ENCODE peak calls at places on chromosomes 5 and 9, in six cellular contexts. Z is colonic mucosa, E is right cardiac atrium, I is PC-3, X is sigmoid colon, W is tibial artery. K is an unnamed sample.

GRCh38 chr5:100840364-100840763 is 62.7 kb downstream of the ST8SIA4 start:
- DNase-seq in W (no peak), X (no peak), I (peak; percentile 87), E (no peak), Z (no peak), K (no peak)

GRCh38 chr9:131965841-131966240 is 113.8 kb downstream of the MED27 start:
- DNase-seq in E (no peak), Z (no peak), X (no peak), I (no peak), W (no peak), K (no peak)

GRCh38 chr9:120655005-120655622 is 59.2 kb downstream of the MEGF9 start:
- DNase-seq in W (no peak), Z (no peak), I (peak; percentile 64), X (no peak), E (no peak), K (no peak)

GRCh38 chr9:133711428-133712220 is 26.5 kb downstream of the SARDH start:
- DNase-seq in Z (no peak), I (no peak), W (no peak), X (peak; percentile 54), E (peak; percentile 70), K (peak; percentile 16)

GRCh38 chr9:29214162-29214520 is 1640.9 kb upstream of the C9orf72 start:
- DNase-seq in I (peak; percentile 68), W (no peak), Z (no peak), X (no peak), E (no peak), K (peak; percentile 64)

GRCh38 chr9:35333551-35333950 is 156.4 kb upstream of the RUSC2 start:
- DNase-seq in X (no peak), W (no peak), I (peak; percentile 67), Z (no peak), E (no peak), K (no peak)

GRCh38 chr5:120372899-120373298 is 91.2 kb upstream of the PRR16 start:
- DNase-seq in X (peak; percentile 56), E (no peak), Z (no peak), W (no peak), I (no peak), K (no peak)

GRCh38 chr5:176798094-176798876 is 12.1 kb upstream of the UNC5A start:
- DNase-seq in W (no peak), E (no peak), Z (no peak), X (no peak), I (no peak), K (peak; percentile 45)

GRCh38 chr5:672329-673139 is 20.6 kb downstream of the TPPP start:
- DNase-seq in I (peak; percentile 90), E (peak; percentile 92), Z (peak; percentile 69), X (peak; percentile 81), W (peak; percentile 61), K (peak; percentile 80)

GRCh38 chr5:58490397-58491072 is 700 bp upstream of the GAPT start:
- DNase-seq in X (no peak), E (no peak), Z (no peak), I (no peak), W (no peak), K (no peak)

DNA sequence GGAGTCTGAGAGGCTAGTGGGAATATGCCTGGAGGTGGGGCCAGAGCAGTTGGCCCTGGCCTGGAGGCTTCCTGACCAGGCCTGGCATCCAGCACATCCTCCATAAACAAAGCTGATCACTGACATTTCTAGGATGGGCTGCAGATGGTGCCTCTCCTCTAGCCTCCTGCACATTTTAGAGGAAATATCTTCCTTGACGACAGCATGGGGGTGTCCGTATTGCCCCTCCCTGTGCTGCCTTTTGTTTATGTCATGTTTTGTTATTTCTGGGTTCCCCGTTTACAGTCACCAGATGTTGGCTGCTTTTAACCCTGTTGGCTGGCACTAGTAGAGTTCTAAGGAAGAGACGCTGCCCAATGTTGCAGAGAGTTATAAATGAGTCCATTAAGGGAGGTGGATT is 148.5 kb downstream of the PHF2 start:
- DNase-seq in I (no peak), W (no peak), Z (no peak), X (no peak), E (no peak), K (no peak)
- H3K27me3 ChIP-seq in I (peaks cover 36% of the 10 kb centered on the region), W (no peaks in the 10 kb centered on the region), Z (no peaks in the 10 kb centered on the region), X (peaks cover 6% of the 10 kb centered on the region), E (no peaks in the 10 kb centered on the region), K (peaks cover 8% of the 10 kb centered on the region)

GRCh38 chr9:92762781-92763708 is 1.6 kb downstream of the BICD2 start:
- DNase-seq in W (no peak), E (no peak), Z (no peak), I (no peak), X (no peak), K (no peak)

GRCh38 chr9:92763721-92764380 is 782 bp downstream of the BICD2 start:
- DNase-seq in W (peak; percentile 36), E (peak; percentile 54), Z (no peak), I (no peak), X (peak; percentile 75), K (peak; percentile 67)

GRCh38 chr9:92767078-92768054 is 2.7 kb upstream of the BICD2 start:
- DNase-seq in Z (peak; percentile 55), X (no peak), I (no peak), W (no peak), E (no peak), K (no peak)

GRCh38 chr9:92764381-92764987 is at the start of gene BICD2:
- DNase-seq in Z (no peak), E (no peak), I (no peak), X (no peak), W (no peak), K (no peak)

GRCh38 chr9:92764988-92765936 is 629 bp upstream of the BICD2 start:
- DNase-seq in E (peak; percentile 99), X (peak; percentile 99), Z (peak; percentile 97), I (peak; percentile 94), W (peak; percentile 98), K (peak; percentile 99)
- H3K4me1 ChIP-seq in E (peaks cover 26% of the 10 kb centered on the region), X (peaks cover 46% of the 10 kb centered on the region), Z (peaks cover 15% of the 10 kb centered on the region), I (peaks cover 12% of the 10 kb centered on the region), W (peaks cover 42% of the 10 kb centered on the region), K (peaks cover 4% of the 10 kb centered on the region)

DNA sequence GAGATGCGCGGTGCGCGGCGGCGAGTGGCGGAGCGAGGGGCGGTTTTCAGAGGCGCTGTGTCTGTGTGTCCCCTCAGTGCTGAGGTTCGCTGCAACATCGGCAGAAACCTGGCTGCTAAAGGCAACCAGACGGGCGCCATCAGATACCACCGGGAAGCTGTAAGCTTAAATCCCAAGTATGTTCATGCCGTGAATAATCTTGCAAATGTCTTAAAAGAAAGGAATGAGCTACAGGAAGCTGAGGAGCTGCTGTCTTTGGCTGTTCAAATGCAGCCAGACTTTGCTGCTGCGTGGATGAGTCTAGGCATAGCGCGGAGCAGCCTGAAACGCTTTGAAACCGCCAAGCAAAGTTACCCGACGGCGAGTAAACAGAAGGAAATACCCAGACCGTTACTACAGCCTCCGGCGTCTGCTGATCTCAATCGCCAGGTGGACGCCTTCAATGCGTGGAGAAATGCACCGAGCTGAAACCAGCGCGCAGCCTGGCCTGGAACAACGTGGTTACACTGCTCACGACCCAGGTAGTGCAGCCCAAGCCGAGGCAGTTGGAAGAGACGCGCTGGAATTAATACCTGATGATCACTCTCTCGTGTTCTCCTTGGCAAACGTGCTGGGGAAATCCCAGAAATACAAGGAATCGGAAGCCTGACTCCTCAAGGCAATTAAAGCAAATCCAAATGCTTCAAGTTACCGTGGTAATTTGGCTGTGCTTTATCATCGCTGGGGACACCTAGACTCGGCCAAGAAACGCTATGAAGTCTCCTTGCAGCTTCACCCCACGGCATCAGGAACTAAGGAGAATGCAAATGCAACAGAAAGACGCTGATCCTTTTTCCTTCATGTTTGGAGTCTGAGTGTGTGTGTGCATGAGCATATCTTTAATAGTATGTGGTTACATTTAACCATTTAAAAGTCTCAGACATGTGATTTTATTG is 15.9 kb downstream of the OR2V1 start:
- DNase-seq in Z (no peak), E (no peak), W (no peak), X (no peak), I (peak; percentile 82), K (no peak)
- H3K4me3 ChIP-seq in Z (no peak overlapping the region), E (no peak overlapping the region), W (no peak overlapping the region), X (no peak overlapping the region), I (peak overlapping the region; percentile 61), K (no peak overlapping the region)

GRCh38 chr9:109354190-109354589 is 33.3 kb upstream of the EPB41L4B start:
- DNase-seq in X (no peak), E (no peak), I (no peak), W (no peak), Z (no peak), K (no peak)
- H3K27me3 ChIP-seq in X (no peaks in the 10 kb centered on the region), E (no peaks in the 10 kb centered on the region), I (no peaks in the 10 kb centered on the region), W (no peaks in the 10 kb centered on the region), Z (no peaks in the 10 kb centered on the region), K (no peaks in the 10 kb centered on the region)

DNA sequence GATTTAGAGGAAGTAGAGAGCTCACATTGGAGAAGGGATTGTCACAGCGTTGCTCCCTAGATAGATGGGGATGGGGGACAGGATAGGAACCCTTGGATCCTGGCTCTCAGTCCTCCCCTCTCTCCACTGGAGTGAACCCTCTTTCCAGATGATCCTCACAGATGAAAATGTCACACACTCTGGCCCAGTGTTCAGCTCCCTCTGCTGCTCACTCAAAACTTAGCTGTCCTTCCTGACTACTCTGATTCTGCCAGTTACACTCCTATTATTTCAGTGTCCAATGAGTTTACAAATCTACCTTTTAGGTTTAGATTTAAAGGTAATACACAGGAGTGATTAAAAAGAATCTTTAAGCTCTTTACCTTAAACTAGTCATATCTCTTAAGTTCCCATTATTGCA is 5.8 kb upstream of the SPINK7 start:
- DNase-seq in E (no peak), I (peak; percentile 42), W (no peak), Z (no peak), X (no peak), K (no peak)
- H3K4me1 ChIP-seq in E (no peaks in the 10 kb centered on the region), I (no peaks in the 10 kb centered on the region), W (no peaks in the 10 kb centered on the region), Z (no peaks in the 10 kb centered on the region), X (no peaks in the 10 kb centered on the region), K (no peaks in the 10 kb centered on the region)

DNA sequence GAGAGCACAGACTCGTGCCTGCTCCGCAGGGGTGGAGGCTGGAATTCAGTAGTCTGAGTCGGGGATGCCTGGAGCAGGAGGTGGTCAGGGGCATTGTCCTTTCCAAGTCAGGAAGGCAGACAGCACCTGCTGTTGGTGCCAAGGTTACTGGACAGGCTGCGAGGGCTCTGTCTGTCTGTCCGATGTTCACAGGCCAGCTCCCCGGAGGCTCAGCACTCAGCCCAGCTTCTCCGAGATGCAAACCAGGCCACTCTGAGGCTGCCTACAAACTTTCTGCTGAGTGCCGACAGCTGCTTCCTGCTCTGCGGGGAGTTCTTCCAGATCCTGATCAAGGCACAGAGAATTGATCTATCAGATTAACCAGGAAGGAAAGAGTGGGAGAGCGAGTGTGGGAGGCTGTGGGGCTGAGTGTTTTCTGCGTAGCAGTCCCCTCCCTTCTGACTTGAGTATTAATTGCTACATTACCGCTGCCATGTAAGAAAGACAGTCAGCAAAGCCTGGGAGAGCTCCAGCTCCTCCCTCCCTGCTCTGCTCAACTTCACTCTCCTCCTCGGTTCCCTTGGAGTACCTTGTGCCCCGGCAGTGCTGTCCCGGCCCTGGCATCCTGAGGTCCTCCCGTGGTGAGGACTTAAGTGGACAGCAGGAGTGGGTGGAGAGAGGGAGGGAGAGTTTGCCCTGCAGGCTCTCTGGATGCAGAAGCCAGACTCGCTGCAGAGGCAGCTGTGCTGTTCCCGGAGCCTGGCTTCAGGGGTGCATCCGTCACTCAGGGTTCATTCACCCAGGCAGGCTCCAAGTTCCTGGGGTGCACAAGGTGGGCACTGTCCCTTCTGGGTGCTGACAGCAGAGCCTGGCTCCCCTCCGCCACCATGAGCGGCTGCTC is 35.9 kb downstream of the KCNMB1 start:
- DNase-seq in Z (no peak), E (no peak), X (peak; percentile 80), W (no peak), I (no peak), K (peak; percentile 42)
- H3K4me3 ChIP-seq in Z (no peak overlapping the region), E (no peak overlapping the region), X (no peak overlapping the region), W (no peak overlapping the region), I (no peak overlapping the region), K (peak overlapping the region; percentile 29)

K was measured in BE2C.